ENCODE peak calls at places on chromosomes 2 and 18, in ten cellular contexts. O, Z, N, W, Q, U, I, S, C and Y are unnamed samples.

GRCh38 chr2:62304429-62305417 is 108.8 kb downstream of the B3GNT2 start:
- DNase-seq in I (peak), C (peak), S (no peak), Z (no peak), Q (peak), W (no peak), O (peak), N (peak), U (no peak), Y (peak)

GRCh38 chr2:175275499-175275898 is 94.0 kb upstream of the ATP5MC3 start:
- DNase-seq in I (no peak), N (no peak), U (no peak), C (no peak), W (no peak), Q (no peak), S (no peak), O (no peak), Z (no peak), Y (no peak)

GRCh38 chr2:196985524-196986183 is 59.1 kb upstream of the PGAP1 start:
- DNase-seq in I (no peak), N (no peak), O (no peak), Z (no peak), Q (no peak), C (no peak), S (no peak), U (no peak), W (no peak), Y (no peak)

GRCh38 chr2:43269706-43270105 is 43.3 kb upstream of the ZFP36L2 start:
- DNase-seq in I (peak), Z (no peak), W (peak), O (no peak), C (peak), S (peak), Q (peak), N (peak), U (no peak), Y (no peak)

GRCh38 chr2:240512666-240513535 is 44.9 kb downstream of the ANKMY1 start:
- DNase-seq in C (no peak), O (no peak), I (no peak), Q (no peak), N (no peak), U (no peak), W (no peak), Z (no peak), S (no peak), Y (no peak)

GRCh38 chr2:79596403-79596802 is 83.6 kb downstream of the CTNNA2 start:
- DNase-seq in N (no peak), Z (no peak), W (no peak), C (no peak), I (no peak), Q (no peak), O (no peak), U (no peak), S (no peak), Y (no peak)

GRCh38 chr2:147689510-147689909 is 155.3 kb upstream of the ACVR2A start:
- DNase-seq in W (no peak), O (no peak), Z (no peak), U (no peak), N (no peak), Q (no peak), C (no peak), I (no peak), S (no peak), Y (no peak)

GRCh38 chr2:97707428-97708380 is 5.7 kb upstream of the ZAP70 start:
- DNase-seq in I (no peak), Q (peak), U (no peak), N (no peak), Z (no peak), S (no peak), W (no peak), O (no peak), C (peak), Y (no peak)

GRCh38 chr18:48667276-48668254 is 128.7 kb downstream of the CTIF start:
- DNase-seq in N (peak), U (no peak), I (no peak), O (no peak), Z (peak), Q (no peak), C (peak), W (peak), S (peak), Y (no peak)